ENCODE peak calls at places on chromosome 2, in six cellular contexts. U is AG09309; R is HepG2; F is CD8-positive, alpha-beta T cell; A is NCI-H1694; O is heart left ventricle. K is an unnamed sample.

GRCh38 chr2:17584689-17585088 is 44.2 kb downstream of the VSNL1 start:
- DNase-seq in U (no peak), R (no peak), F (no peak), A (no peak), O (no peak), K (no peak)

GRCh38 chr2:183919167-183919566 is 679.2 kb upstream of the ZNF804A start:
- DNase-seq in U (no peak), R (no peak), F (no peak), A (no peak), O (no peak), K (no peak)

GRCh38 chr2:227163998-227164744 is at the start of the genes COL4A3 and COL4A4:
- DNase-seq in U (no peak), R (no peak), F (no peak), A (no peak), O (peak), K (peak)

GRCh38 chr2:26465981-26466471 is 11.9 kb downstream of the OTOF start:
- DNase-seq in U (no peak), R (no peak), F (no peak), A (no peak), O (no peak), K (no peak)

GRCh38 chr2:188601391-188601790 is 309.7 kb downstream of the GULP1 start:
- DNase-seq in U (no peak), R (no peak), F (no peak), A (no peak), O (no peak), K (no peak)

GRCh38 chr2:592737-593136 is 84.5 kb downstream of the TMEM18 start:
- DNase-seq in U (no peak), R (no peak), F (no peak), A (no peak), O (no peak), K (no peak)

GRCh38 chr2:222456479-222457077 is 32.2 kb downstream of the SGPP2 start:
- DNase-seq in U (no peak), R (no peak), F (no peak), A (no peak), O (no peak), K (no peak)

GRCh38 chr2:18704224-18704623 is 114.9 kb upstream of the NT5C1B start:
- DNase-seq in U (no peak), R (no peak), F (no peak), A (no peak), O (no peak), K (no peak)

GRCh38 chr2:239178954-239179353 is 221.9 kb downstream of the HDAC4 start:
- DNase-seq in U (no peak), R (no peak), F (no peak), A (no peak), O (no peak), K (no peak)

GRCh38 chr2:33126973-33127372 is 180.2 kb downstream of the LTBP1 start:
- DNase-seq in U (no peak), R (no peak), F (no peak), A (no peak), O (no peak), K (no peak)

GRCh38 chr2:100142393-100142792 is at the start of gene AFF3:
- DNase-seq in U (no peak), R (no peak), F (peak), A (no peak), O (no peak), K (no peak)

GRCh38 chr2:11701831-11702301 is 31.9 kb upstream of the NTSR2 start:
- DNase-seq in U (no peak), R (no peak), F (no peak), A (no peak), O (peak), K (no peak)

GRCh38 chr2:20916604-20917286 is 93.8 kb upstream of the LDAH start:
- DNase-seq in U (no peak), R (peak), F (no peak), A (no peak), O (no peak), K (peak)

GRCh38 chr2:152408260-152408659 is 73.3 kb downstream of the FMNL2 start:
- DNase-seq in U (no peak), R (no peak), F (no peak), A (no peak), O (no peak), K (no peak)

GRCh38 chr2:150351922-150352321 is 135.5 kb downstream of the RND3 start:
- DNase-seq in U (no peak), R (no peak), F (no peak), A (no peak), O (no peak), K (no peak)

GRCh38 chr2:24176326-24176725 is 1.5 kb downstream of the FAM228A start:
- DNase-seq in U (no peak), R (no peak), F (no peak), A (no peak), O (no peak), K (no peak)

GRCh38 chr2:120594856-120595685 is 140.6 kb upstream of the GLI2 start:
- DNase-seq in U (no peak), R (no peak), F (no peak), A (peak), O (no peak), K (no peak)

GRCh38 chr2:128536925-128537620 is 218.4 kb upstream of the HS6ST1 start:
- DNase-seq in U (peak), R (peak), F (no peak), A (no peak), O (no peak), K (no peak)

GRCh38 chr2:142944721-142945120 is 67.3 kb downstream of the KYNU start:
- DNase-seq in U (no peak), R (no peak), F (no peak), A (no peak), O (no peak), K (no peak)

GRCh38 chr2:137190411-137191190 is 425.3 kb downstream of the THSD7B start:
- DNase-seq in U (no peak), R (no peak), F (no peak), A (no peak), O (no peak), K (no peak)

GRCh38 chr2:118983133-118983532 is 41.1 kb downstream of the MARCO start:
- DNase-seq in U (no peak), R (no peak), F (no peak), A (no peak), O (no peak), K (no peak)

GRCh38 chr2:158795110-158795924 is at the start of gene DAPL1:
- DNase-seq in U (no peak), R (no peak), F (no peak), A (peak), O (no peak), K (no peak)

GRCh38 chr2:171794918-171795317 is 99.1 kb downstream of the SLC25A12 start:
- DNase-seq in U (no peak), R (no peak), F (no peak), A (no peak), O (no peak), K (no peak)

GRCh38 chr2:120404941-120405768 is 59.2 kb downstream of the INHBB start:
- DNase-seq in U (no peak), R (no peak), F (no peak), A (no peak), O (no peak), K (no peak)

GRCh38 chr2:231047922-231048544 is 8.6 kb upstream of the PSMD1 start:
- DNase-seq in U (no peak), R (no peak), F (no peak), A (no peak), O (no peak), K (no peak)

GRCh38 chr2:202545523-202545922 is 89.2 kb upstream of the FAM117B start:
- DNase-seq in U (no peak), R (no peak), F (no peak), A (no peak), O (no peak), K (no peak)

GRCh38 chr2:231515603-231516002 is 14.6 kb downstream of the NMUR1 start:
- DNase-seq in U (no peak), R (no peak), F (no peak), A (no peak), O (no peak), K (no peak)

GRCh38 chr2:190553254-190553653 is 18.7 kb upstream of the NEMP2 start:
- DNase-seq in U (no peak), R (no peak), F (no peak), A (no peak), O (no peak), K (no peak)

GRCh38 chr2:86789687-86790133 is 1.0 kb downstream of the CD8A start:
- DNase-seq in U (no peak), R (no peak), F (no peak), A (no peak), O (no peak), K (no peak)

GRCh38 chr2:48398285-48399135 is 131.4 kb upstream of the STON1 start:
- DNase-seq in U (no peak), R (no peak), F (no peak), A (no peak), O (no peak), K (no peak)

GRCh38 chr2:122977580-122977979 is 1047.5 kb upstream of the CNTNAP5 start:
- DNase-seq in U (no peak), R (no peak), F (no peak), A (no peak), O (no peak), K (no peak)

GRCh38 chr2:160278101-160278888 is 78.2 kb upstream of the ITGB6 start:
- DNase-seq in U (no peak), R (no peak), F (no peak), A (no peak), O (no peak), K (no peak)

GRCh38 chr2:45675130-45675812 is 23.8 kb downstream of the PRKCE start:
- DNase-seq in U (no peak), R (no peak), F (no peak), A (peak), O (peak), K (no peak)